ENCODE peak calls at places on chromosomes 5 and 9, in five cellular contexts. One of them, this sample, is unnamed.

GRCh38 chr5:169445191-169445590 is 138.4 kb upstream of the SPDL1 start:
- DNase-seq in Right ventricle myocardium superior: no peak
- DNase-seq in CD8-positive, alpha-beta T cell: no peak
- DNase-seq in activated CD8-positive, alpha-beta T cell treated with anti-CD3 and anti-CD28 coated beads for 36 hours: no peak
- DNase-seq in glomerular endothelial cell: no peak
- DNase-seq in this sample: no peak

GRCh38 chr5:149288437-149288836 is 16.8 kb downstream of the AFAP1L1 start:
- DNase-seq in activated CD8-positive, alpha-beta T cell treated with anti-CD3 and anti-CD28 coated beads for 36 hours: no peak
- DNase-seq in glomerular endothelial cell: peak
- DNase-seq in Right ventricle myocardium superior: peak
- DNase-seq in CD8-positive, alpha-beta T cell: no peak
- DNase-seq in this sample: peak

GRCh38 chr9:87464110-87464991 is 33.3 kb upstream of the DAPK1 start:
- DNase-seq in CD8-positive, alpha-beta T cell: no peak
- DNase-seq in activated CD8-positive, alpha-beta T cell treated with anti-CD3 and anti-CD28 coated beads for 36 hours: peak
- DNase-seq in glomerular endothelial cell: peak
- DNase-seq in Right ventricle myocardium superior: no peak
- DNase-seq in this sample: peak

GRCh38 chr9:111992523-111992922 is 95.9 kb downstream of the UGCG start:
- DNase-seq in CD8-positive, alpha-beta T cell: no peak
- DNase-seq in activated CD8-positive, alpha-beta T cell treated with anti-CD3 and anti-CD28 coated beads for 36 hours: peak
- DNase-seq in Right ventricle myocardium superior: no peak
- DNase-seq in glomerular endothelial cell: no peak
- DNase-seq in this sample: no peak

GRCh38 chr5:77693913-77694312 is 55.4 kb upstream of the OTP start:
- DNase-seq in glomerular endothelial cell: no peak
- DNase-seq in CD8-positive, alpha-beta T cell: no peak
- DNase-seq in Right ventricle myocardium superior: no peak
- DNase-seq in activated CD8-positive, alpha-beta T cell treated with anti-CD3 and anti-CD28 coated beads for 36 hours: no peak
- DNase-seq in this sample: no peak

GRCh38 chr9:82115900-82116299 is 127.3 kb downstream of the SPATA31D1 start:
- DNase-seq in activated CD8-positive, alpha-beta T cell treated with anti-CD3 and anti-CD28 coated beads for 36 hours: no peak
- DNase-seq in CD8-positive, alpha-beta T cell: no peak
- DNase-seq in Right ventricle myocardium superior: no peak
- DNase-seq in glomerular endothelial cell: no peak
- DNase-seq in this sample: no peak

GRCh38 chr5:1077026-1077425 is 34.8 kb downstream of the SLC12A7 start:
- DNase-seq in CD8-positive, alpha-beta T cell: no peak
- DNase-seq in glomerular endothelial cell: no peak
- DNase-seq in activated CD8-positive, alpha-beta T cell treated with anti-CD3 and anti-CD28 coated beads for 36 hours: no peak
- DNase-seq in Right ventricle myocardium superior: no peak
- DNase-seq in this sample: no peak

GRCh38 chr5:9533577-9534334 is 12.1 kb downstream of the SEMA5A start:
- DNase-seq in Right ventricle myocardium superior: no peak
- DNase-seq in glomerular endothelial cell: no peak
- DNase-seq in CD8-positive, alpha-beta T cell: no peak
- DNase-seq in activated CD8-positive, alpha-beta T cell treated with anti-CD3 and anti-CD28 coated beads for 36 hours: no peak
- DNase-seq in this sample: no peak

GRCh38 chr9:20838218-20838617 is 154.2 kb downstream of the FOCAD start:
- DNase-seq in CD8-positive, alpha-beta T cell: no peak
- DNase-seq in Right ventricle myocardium superior: no peak
- DNase-seq in activated CD8-positive, alpha-beta T cell treated with anti-CD3 and anti-CD28 coated beads for 36 hours: no peak
- DNase-seq in glomerular endothelial cell: no peak
- DNase-seq in this sample: no peak

GRCh38 chr5:159928122-159928960 is 12.1 kb downstream of the ADRA1B start:
- DNase-seq in glomerular endothelial cell: no peak
- DNase-seq in Right ventricle myocardium superior: peak
- DNase-seq in CD8-positive, alpha-beta T cell: no peak
- DNase-seq in activated CD8-positive, alpha-beta T cell treated with anti-CD3 and anti-CD28 coated beads for 36 hours: no peak
- DNase-seq in this sample: peak

This sample was measured in dermis microvascular lymphatic vessel endothelial cell.